ENCODE peak calls at places on chromosome 11, in ten cellular contexts. U is cardiac fibroblast, O is right atrium auricular region, B is thoracic aorta, L is heart left ventricle, F is endothelial cell, R is lower lobe of right lung, J is A549, X is astrocyte of the spinal cord, Y is ovary. S is an unnamed sample.

GRCh38 chr11:86548278-86548917 is 124.0 kb downstream of the ME3 start:
- DNase-seq in U (peak), O (no peak), B (no peak), L (no peak), F (no peak), R (no peak), J (no peak), X (peak), Y (no peak), S (no peak)

GRCh38 chr11:65791719-65792213 is 4.9 kb downstream of the OVOL1 start:
- DNase-seq in U (no peak), O (no peak), B (no peak), L (no peak), F (no peak), R (peak), J (no peak), X (no peak), Y (no peak), S (peak)

GRCh38 chr11:110000045-110000502 is 93.1 kb upstream of the ZC3H12C start:
- DNase-seq in U (peak), O (no peak), B (no peak), L (no peak), F (no peak), R (no peak), J (peak), X (peak), Y (no peak), S (no peak)

GRCh38 chr11:19869466-19869865 is 156.8 kb downstream of the NAV2 start:
- DNase-seq in U (no peak), O (no peak), B (no peak), L (no peak), F (no peak), R (no peak), J (no peak), X (no peak), Y (no peak), S (no peak)

GRCh38 chr11:114562166-114562916 is 2.7 kb upstream of the NXPE1 start:
- DNase-seq in U (no peak), O (no peak), B (no peak), L (no peak), F (no peak), R (no peak), J (no peak), X (peak), Y (no peak), S (no peak)

GRCh38 chr11:27242591-27242990 is 120.4 kb downstream of the CCDC34 start:
- DNase-seq in U (no peak), O (no peak), B (no peak), L (no peak), F (no peak), R (no peak), J (no peak), X (peak), Y (no peak), S (no peak)

GRCh38 chr11:108037636-108038035 is 28.9 kb downstream of the CUL5 start:
- DNase-seq in U (no peak), O (no peak), B (no peak), L (no peak), F (no peak), R (no peak), J (no peak), X (no peak), Y (no peak), S (no peak)

GRCh38 chr11:304915-305833 is 2.4 kb upstream of the IFITM2 start:
- DNase-seq in U (peak), O (peak), B (no peak), L (peak), F (peak), R (peak), J (peak), X (peak), Y (peak), S (peak)

GRCh38 chr11:44286268-44286880 is 23.6 kb downstream of the ALX4 start:
- DNase-seq in U (peak), O (no peak), B (no peak), L (peak), F (peak), R (peak), J (peak), X (no peak), Y (peak), S (peak)

GRCh38 chr11:77559686-77560425 is 29.9 kb upstream of the AQP11 start:
- DNase-seq in U (peak), O (no peak), B (no peak), L (no peak), F (no peak), R (no peak), J (peak), X (peak), Y (no peak), S (no peak)

GRCh38 chr11:3000032-3000961 is 8.2 kb upstream of the NAP1L4 start:
- DNase-seq in U (peak), O (no peak), B (no peak), L (peak), F (no peak), R (peak), J (no peak), X (peak), Y (peak), S (peak)

GRCh38 chr11:3867209-3868071 is 12.0 kb downstream of the STIM1 start:
- DNase-seq in U (peak), O (peak), B (no peak), L (peak), F (no peak), R (no peak), J (no peak), X (no peak), Y (no peak), S (no peak)

GRCh38 chr11:72924568-72925190 is 110.5 kb downstream of the ATG16L2 start:
- DNase-seq in U (peak), O (no peak), B (no peak), L (no peak), F (no peak), R (no peak), J (peak), X (peak), Y (no peak), S (no peak)

GRCh38 chr11:73268671-73269271 is 3.4 kb upstream of the P2RY6 start:
- DNase-seq in U (no peak), O (peak), B (no peak), L (peak), F (no peak), R (no peak), J (no peak), X (no peak), Y (no peak), S (no peak)

GRCh38 chr11:86035164-86035563 is 33.7 kb downstream of the PICALM start:
- DNase-seq in U (no peak), O (no peak), B (no peak), L (no peak), F (no peak), R (no peak), J (no peak), X (no peak), Y (no peak), S (no peak)

GRCh38 chr11:15062631-15063030 is 10.8 kb upstream of the CALCB start:
- DNase-seq in U (no peak), O (no peak), B (no peak), L (no peak), F (no peak), R (no peak), J (no peak), X (no peak), Y (no peak), S (no peak)

GRCh38 chr11:122248130-122248529 is 132.1 kb upstream of the BLID start:
- DNase-seq in U (no peak), O (no peak), B (no peak), L (no peak), F (no peak), R (no peak), J (no peak), X (no peak), Y (no peak), S (no peak)

GRCh38 chr11:129743029-129743846 is 72.4 kb upstream of the TMEM45B start:
- DNase-seq in U (no peak), O (peak), B (no peak), L (no peak), F (no peak), R (no peak), J (no peak), X (no peak), Y (no peak), S (no peak)

GRCh38 chr11:7639643-7640025 is 33.7 kb downstream of the CYB5R2 start:
- DNase-seq in U (no peak), O (no peak), B (no peak), L (no peak), F (no peak), R (peak), J (no peak), X (no peak), Y (no peak), S (no peak)

GRCh38 chr11:103079833-103080232 is 12.1 kb downstream of the DCUN1D5 start:
- DNase-seq in U (peak), O (no peak), B (no peak), L (no peak), F (no peak), R (no peak), J (no peak), X (no peak), Y (no peak), S (no peak)

GRCh38 chr11:130523609-130524008 is 75.2 kb downstream of the ADAMTS15 start:
- DNase-seq in U (peak), O (peak), B (no peak), L (no peak), F (no peak), R (no peak), J (no peak), X (peak), Y (no peak), S (no peak)

GRCh38 chr11:82719316-82719715 is 14.3 kb downstream of the FAM181B start:
- DNase-seq in U (no peak), O (no peak), B (no peak), L (peak), F (no peak), R (no peak), J (no peak), X (no peak), Y (no peak), S (no peak)

GRCh38 chr11:7643323-7643722 is 30.0 kb downstream of the CYB5R2 start:
- DNase-seq in U (no peak), O (no peak), B (no peak), L (no peak), F (no peak), R (no peak), J (no peak), X (no peak), Y (no peak), S (no peak)

GRCh38 chr11:92295175-92296137 is 70.8 kb downstream of the FAT3 start:
- DNase-seq in U (peak), O (no peak), B (no peak), L (no peak), F (no peak), R (no peak), J (peak), X (peak), Y (no peak), S (peak)

GRCh38 chr11:34263462-34264186 is 94.2 kb downstream of the ABTB2 start:
- DNase-seq in U (peak), O (peak), B (peak), L (no peak), F (no peak), R (peak), J (peak), X (peak), Y (no peak), S (peak)

GRCh38 chr11:106152013-106152412 is 74.6 kb downstream of the AASDHPPT start:
- DNase-seq in U (peak), O (no peak), B (no peak), L (no peak), F (no peak), R (no peak), J (no peak), X (peak), Y (no peak), S (peak)

GRCh38 chr11:82521427-82521826 is 212.2 kb downstream of the FAM181B start:
- DNase-seq in U (no peak), O (no peak), B (no peak), L (no peak), F (no peak), R (no peak), J (no peak), X (no peak), Y (no peak), S (no peak)

GRCh38 chr11:26950260-26950719 is 43.6 kb upstream of the FIBIN start:
- DNase-seq in U (peak), O (no peak), B (no peak), L (no peak), F (no peak), R (peak), J (no peak), X (peak), Y (no peak), S (no peak)

GRCh38 chr11:114440121-114440860 is 1.0 kb downstream of the REXO2 start:
- DNase-seq in U (peak), O (no peak), B (no peak), L (no peak), F (no peak), R (no peak), J (no peak), X (no peak), Y (no peak), S (no peak)

GRCh38 chr11:88494857-88495256 is 157.3 kb upstream of the CTSC start:
- DNase-seq in U (no peak), O (no peak), B (no peak), L (no peak), F (no peak), R (no peak), J (peak), X (no peak), Y (no peak), S (no peak)

GRCh38 chr11:47442514-47442913 is 6.4 kb downstream of the RAPSN start:
- DNase-seq in U (no peak), O (no peak), B (no peak), L (peak), F (no peak), R (no peak), J (no peak), X (no peak), Y (no peak), S (no peak)

GRCh38 chr11:128772814-128773213 is 78.9 kb downstream of the FLI1 start:
- DNase-seq in U (no peak), O (no peak), B (no peak), L (peak), F (no peak), R (peak), J (no peak), X (no peak), Y (no peak), S (peak)

GRCh38 chr11:68857037-68857586 is 15.4 kb upstream of the CPT1A start:
- DNase-seq in U (no peak), O (no peak), B (no peak), L (no peak), F (no peak), R (no peak), J (no peak), X (no peak), Y (no peak), S (no peak)
- TF ChIP-seq CTCF in U (no peak), O (no peak), B (no peak), L (no peak), F (no peak), R (no peak), J (peak), X (no peak), Y (no peak), S (no peak)

GRCh38 chr11:74630043-74630442 is 37.7 kb downstream of the POLD3 start:
- DNase-seq in U (no peak), O (no peak), B (no peak), L (no peak), F (no peak), R (no peak), J (no peak), X (no peak), Y (no peak), S (no peak)

GRCh38 chr11:74639533-74639932 is 47.2 kb downstream of the POLD3 start:
- DNase-seq in U (peak), O (no peak), B (no peak), L (no peak), F (no peak), R (no peak), J (no peak), X (no peak), Y (no peak), S (no peak)

GRCh38 chr11:74636633-74637184 is 44.3 kb downstream of the POLD3 start:
- DNase-seq in U (peak), O (no peak), B (no peak), L (no peak), F (no peak), R (no peak), J (peak), X (peak), Y (no peak), S (no peak)

GRCh38 chr11:74633406-74634393 is 41.3 kb downstream of the POLD3 start:
- DNase-seq in U (no peak), O (no peak), B (no peak), L (no peak), F (no peak), R (no peak), J (no peak), X (no peak), Y (no peak), S (no peak)

DNA sequence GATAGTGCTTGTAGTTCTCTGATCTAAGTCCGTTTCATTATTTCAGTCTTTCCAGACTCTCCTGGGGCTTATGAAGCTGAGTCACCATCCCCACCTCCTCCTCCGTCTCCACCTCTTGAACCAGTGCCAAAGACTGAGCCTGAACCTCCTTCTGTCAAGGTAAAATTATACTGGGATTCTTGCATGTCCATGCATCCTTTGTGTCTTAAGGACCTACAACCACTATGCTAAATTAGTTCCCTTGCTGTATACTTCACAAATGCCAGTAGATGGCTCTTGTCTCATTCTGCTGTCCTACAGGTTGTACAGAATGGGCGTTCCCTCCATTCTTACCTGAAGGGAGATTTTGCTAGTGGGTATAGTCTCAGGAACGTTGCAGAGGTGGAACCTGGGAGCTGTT is 42.2 kb downstream of the POLD3 start:
- DNase-seq in U (peak), O (no peak), B (no peak), L (no peak), F (no peak), R (no peak), J (peak), X (peak), Y (no peak), S (peak)
- TF ChIP-seq CTCF in U (peak), O (peak), B (peak), L (peak), F (no peak), R (no peak), J (peak), X (peak), Y (no peak), S (no peak)

DNA sequence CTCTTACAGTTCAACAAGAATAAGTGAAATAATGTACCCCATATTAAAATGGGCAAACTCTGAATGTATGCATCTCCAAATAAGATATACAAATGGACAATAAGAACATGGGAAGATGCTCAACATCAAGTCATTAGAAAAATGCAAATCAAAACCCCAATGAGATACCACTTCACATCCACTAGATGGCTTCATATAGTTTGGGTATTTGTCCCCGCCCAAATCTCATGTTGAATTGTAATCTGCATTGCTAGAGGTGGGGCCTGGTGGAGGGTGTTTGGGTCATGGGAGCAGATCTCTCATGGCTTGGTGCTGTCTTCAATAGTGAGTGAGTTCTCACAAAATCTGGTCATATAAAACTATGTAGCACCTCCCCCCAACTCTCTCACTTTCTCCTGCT is 5.7 kb downstream of the MPZL2 start:
- DNase-seq in U (no peak), O (no peak), B (no peak), L (no peak), F (no peak), R (no peak), J (no peak), X (no peak), Y (no peak), S (no peak)
- TF ChIP-seq CTCF in U (peak), O (no peak), B (no peak), L (no peak), F (peak), R (no peak), J (no peak), X (peak), Y (no peak), S (no peak)

GRCh38 chr11:119371778-119372182 is 9.7 kb downstream of the USP2 start:
- DNase-seq in U (no peak), O (no peak), B (no peak), L (no peak), F (no peak), R (no peak), J (peak), X (no peak), Y (no peak), S (no peak)
- TF ChIP-seq CTCF in U (no peak), O (peak), B (peak), L (peak), F (peak), R (no peak), J (peak), X (no peak), Y (no peak), S (no peak)

S was measured in Calu3.